ENCODE peak calls at places on chromosomes 13 and 19, in five cellular contexts. One of them, this sample, is unnamed.

GRCh38 chr19:8899356-8899755 is 67.2 kb downstream of the MBD3L1 start:
- DNase-seq in K562: no peak
- DNase-seq in SK-N-SH: no peak
- DNase-seq in HepG2: no peak
- DNase-seq in GM12878: no peak
- DNase-seq in this sample: no peak

GRCh38 chr19:29400917-29401711 is 124.7 kb upstream of the VSTM2B start:
- DNase-seq in HepG2: no peak
- DNase-seq in GM12878: peak
- DNase-seq in SK-N-SH: no peak
- DNase-seq in K562: no peak
- DNase-seq in this sample: no peak

GRCh38 chr13:107043016-107043957 is 475.4 kb upstream of the ARGLU1 start:
- DNase-seq in SK-N-SH: no peak
- DNase-seq in K562: no peak
- DNase-seq in GM12878: no peak
- DNase-seq in HepG2: no peak
- DNase-seq in this sample: no peak

GRCh38 chr19:55253842-55254624 is 4.8 kb downstream of the PPP6R1 start:
- DNase-seq in GM12878: peak
- DNase-seq in SK-N-SH: no peak
- DNase-seq in K562: no peak
- DNase-seq in HepG2: no peak
- DNase-seq in this sample: no peak

GRCh38 chr19:2049741-2050348 is 1.2 kb downstream of the MKNK2 start:
- DNase-seq in K562: peak
- DNase-seq in HepG2: peak
- DNase-seq in GM12878: no peak
- DNase-seq in SK-N-SH: peak
- DNase-seq in this sample: no peak

GRCh38 chr13:28601581-28601980 is 57.3 kb upstream of the POMP start:
- DNase-seq in SK-N-SH: no peak
- DNase-seq in K562: no peak
- DNase-seq in GM12878: no peak
- DNase-seq in HepG2: no peak
- DNase-seq in this sample: no peak

GRCh38 chr19:1384085-1384462 is 367 bp downstream of the NDUFS7 start:
- DNase-seq in GM12878: no peak
- DNase-seq in K562: no peak
- DNase-seq in SK-N-SH: no peak
- DNase-seq in HepG2: no peak
- DNase-seq in this sample: no peak

GRCh38 chr13:40355126-40355719 is 311.2 kb downstream of the FOXO1 start:
- DNase-seq in K562: no peak
- DNase-seq in GM12878: no peak
- DNase-seq in HepG2: no peak
- DNase-seq in SK-N-SH: no peak
- DNase-seq in this sample: no peak

GRCh38 chr19:14363203-14364097 is 17.8 kb upstream of the ADGRE5 start:
- DNase-seq in SK-N-SH: peak
- DNase-seq in GM12878: no peak
- DNase-seq in HepG2: peak
- DNase-seq in K562: peak
- DNase-seq in this sample: peak

GRCh38 chr13:19618925-19619324 is 14.5 kb upstream of the MPHOSPH8 start:
- DNase-seq in K562: peak
- DNase-seq in HepG2: peak
- DNase-seq in SK-N-SH: peak
- DNase-seq in GM12878: no peak
- DNase-seq in this sample: peak

GRCh38 chr13:20349564-20350379 is 117.7 kb upstream of the GJB6 start:
- DNase-seq in GM12878: no peak
- DNase-seq in SK-N-SH: no peak
- DNase-seq in HepG2: no peak
- DNase-seq in K562: no peak
- DNase-seq in this sample: no peak

GRCh38 chr13:24068472-24068871 is 92.0 kb upstream of the SPATA13 start:
- DNase-seq in K562: no peak
- DNase-seq in GM12878: no peak
- DNase-seq in SK-N-SH: no peak
- DNase-seq in HepG2: no peak
- DNase-seq in this sample: no peak

GRCh38 chr19:1171755-1172352 is 2.2 kb downstream of the SBNO2 start:
- DNase-seq in GM12878: no peak
- DNase-seq in HepG2: no peak
- DNase-seq in K562: no peak
- DNase-seq in SK-N-SH: no peak
- DNase-seq in this sample: no peak

GRCh38 chr13:35978607-35979316 is 152.4 kb downstream of the DCLK1 start:
- DNase-seq in K562: peak
- DNase-seq in GM12878: no peak
- DNase-seq in HepG2: peak
- DNase-seq in SK-N-SH: peak
- DNase-seq in this sample: peak

GRCh38 chr19:7699422-7700127 is 2.4 kb downstream of the FCER2 start:
- DNase-seq in GM12878: peak
- DNase-seq in HepG2: no peak
- DNase-seq in SK-N-SH: no peak
- DNase-seq in K562: peak
- DNase-seq in this sample: no peak

GRCh38 chr13:27534108-27534975 is 84.0 kb upstream of the MTIF3 start:
- DNase-seq in SK-N-SH: no peak
- DNase-seq in GM12878: no peak
- DNase-seq in K562: no peak
- DNase-seq in HepG2: no peak
- DNase-seq in this sample: no peak

GRCh38 chr19:54107876-54108490 is 5.3 kb downstream of the NDUFA3 start:
- DNase-seq in SK-N-SH: no peak
- DNase-seq in K562: no peak
- DNase-seq in HepG2: no peak
- DNase-seq in GM12878: no peak
- DNase-seq in this sample: no peak

GRCh38 chr19:48757741-48758144 is 2.4 kb downstream of the FGF21 start:
- DNase-seq in HepG2: peak
- DNase-seq in K562: no peak
- DNase-seq in GM12878: no peak
- DNase-seq in SK-N-SH: no peak
- DNase-seq in this sample: no peak

GRCh38 chr19:53664760-53665159 is 33.0 kb downstream of the DPRX start:
- DNase-seq in K562: no peak
- DNase-seq in GM12878: no peak
- DNase-seq in HepG2: no peak
- DNase-seq in SK-N-SH: no peak
- DNase-seq in this sample: no peak

GRCh38 chr19:2034729-2035589 is 16.1 kb downstream of the MKNK2 start:
- DNase-seq in SK-N-SH: peak
- DNase-seq in GM12878: no peak
- DNase-seq in HepG2: no peak
- DNase-seq in K562: peak
- DNase-seq in this sample: peak

GRCh38 chr13:20160346-20161274 is at the start of gene GJA3:
- DNase-seq in K562: peak
- DNase-seq in SK-N-SH: peak
- DNase-seq in GM12878: no peak
- DNase-seq in HepG2: no peak
- DNase-seq in this sample: peak

GRCh38 chr19:43465468-43466120 is at the start of gene LYPD3:
- DNase-seq in GM12878: no peak
- DNase-seq in K562: peak
- DNase-seq in SK-N-SH: no peak
- DNase-seq in HepG2: no peak
- DNase-seq in this sample: no peak

GRCh38 chr13:30241537-30241936 is 65.8 kb downstream of the KATNAL1 start:
- DNase-seq in SK-N-SH: no peak
- DNase-seq in K562: no peak
- DNase-seq in GM12878: peak
- DNase-seq in HepG2: no peak
- DNase-seq in this sample: no peak

GRCh38 chr13:49374585-49375290 is 69.1 kb downstream of the CAB39L start:
- DNase-seq in HepG2: no peak
- DNase-seq in SK-N-SH: no peak
- DNase-seq in GM12878: no peak
- DNase-seq in K562: peak
- DNase-seq in this sample: no peak

GRCh38 chr19:5166262-5166661 is 174.3 kb downstream of the PTPRS start:
- DNase-seq in GM12878: no peak
- DNase-seq in K562: no peak
- DNase-seq in SK-N-SH: no peak
- DNase-seq in HepG2: peak
- DNase-seq in this sample: no peak

GRCh38 chr19:40756502-40757110 is 5.6 kb downstream of the SNRPA start:
- DNase-seq in HepG2: no peak
- DNase-seq in SK-N-SH: no peak
- DNase-seq in GM12878: no peak
- DNase-seq in K562: no peak
- DNase-seq in this sample: no peak

GRCh38 chr19:16051254-16052025 is 24.9 kb upstream of the TPM4 start:
- DNase-seq in SK-N-SH: no peak
- DNase-seq in HepG2: no peak
- DNase-seq in GM12878: no peak
- DNase-seq in K562: no peak
- DNase-seq in this sample: no peak

GRCh38 chr13:50198508-50198907 is 183.3 kb downstream of the KCNRG start:
- DNase-seq in HepG2: no peak
- DNase-seq in GM12878: no peak
- DNase-seq in SK-N-SH: no peak
- DNase-seq in K562: no peak
- DNase-seq in this sample: no peak

GRCh38 chr13:21076265-21076653 is 14.9 kb upstream of the LATS2 start:
- DNase-seq in HepG2: no peak
- DNase-seq in GM12878: no peak
- DNase-seq in K562: no peak
- DNase-seq in SK-N-SH: no peak
- DNase-seq in this sample: no peak

GRCh38 chr19:15680478-15680877 is 7.6 kb downstream of the CYP4F12 start:
- DNase-seq in K562: no peak
- DNase-seq in SK-N-SH: no peak
- DNase-seq in HepG2: no peak
- DNase-seq in GM12878: no peak
- DNase-seq in this sample: no peak

GRCh38 chr19:30118221-30118620 is 176.2 kb downstream of the URI1 start:
- DNase-seq in K562: no peak
- DNase-seq in SK-N-SH: no peak
- DNase-seq in HepG2: no peak
- DNase-seq in GM12878: no peak
- DNase-seq in this sample: no peak

GRCh38 chr19:33388231-33388816 is 14.8 kb downstream of the CEBPG start:
- DNase-seq in SK-N-SH: peak
- DNase-seq in HepG2: no peak
- DNase-seq in K562: no peak
- DNase-seq in GM12878: no peak
- DNase-seq in this sample: no peak

GRCh38 chr13:80224468-80224867 is 116.5 kb downstream of the SPRY2 start:
- DNase-seq in SK-N-SH: no peak
- DNase-seq in GM12878: no peak
- DNase-seq in K562: no peak
- DNase-seq in HepG2: no peak
- DNase-seq in this sample: no peak

GRCh38 chr19:43501661-43502418 is 2.7 kb downstream of the PHLDB3 start:
- DNase-seq in HepG2: no peak
- DNase-seq in K562: peak
- DNase-seq in SK-N-SH: no peak
- DNase-seq in GM12878: no peak
- DNase-seq in this sample: no peak

GRCh38 chr19:17112700-17113099 is 37.1 kb downstream of the MYO9B start:
- DNase-seq in K562: no peak
- DNase-seq in HepG2: no peak
- DNase-seq in SK-N-SH: no peak
- DNase-seq in GM12878: no peak
- DNase-seq in this sample: no peak

GRCh38 chr13:46720189-46720588 is 76.8 kb downstream of the ESD start:
- DNase-seq in K562: no peak
- DNase-seq in SK-N-SH: no peak
- DNase-seq in HepG2: no peak
- DNase-seq in GM12878: no peak
- DNase-seq in this sample: no peak
- TF ChIP-seq FOXM1 in K562: no peak
- TF ChIP-seq FOXM1 in SK-N-SH: no peak
- TF ChIP-seq FOXM1 in HepG2: no peak
- TF ChIP-seq FOXM1 in GM12878: no peak
- TF ChIP-seq FOXM1 in this sample: no peak

GRCh38 chr13:85528578-85529215 is 270.5 kb downstream of the SLITRK6 start:
- DNase-seq in GM12878: no peak
- DNase-seq in K562: no peak
- DNase-seq in SK-N-SH: no peak
- DNase-seq in HepG2: no peak
- DNase-seq in this sample: no peak
- TF ChIP-seq FOXM1 in GM12878: no peak
- TF ChIP-seq FOXM1 in K562: no peak
- TF ChIP-seq FOXM1 in SK-N-SH: peak
- TF ChIP-seq FOXM1 in HepG2: no peak
- TF ChIP-seq FOXM1 in this sample: no peak

GRCh38 chr13:51396352-51396751 is 56.5 kb downstream of the INTS6 start:
- DNase-seq in GM12878: no peak
- DNase-seq in HepG2: no peak
- DNase-seq in SK-N-SH: no peak
- DNase-seq in K562: no peak
- DNase-seq in this sample: no peak

GRCh38 chr13:51394724-51395123 is 55.2 kb downstream of the SERPINE3 start:
- DNase-seq in HepG2: no peak
- DNase-seq in GM12878: no peak
- DNase-seq in SK-N-SH: peak
- DNase-seq in K562: no peak
- DNase-seq in this sample: no peak

GRCh38 chr13:51397262-51397933 is 55.4 kb downstream of the INTS6 start:
- DNase-seq in HepG2: no peak
- DNase-seq in K562: no peak
- DNase-seq in SK-N-SH: peak
- DNase-seq in GM12878: no peak
- DNase-seq in this sample: peak
- TF ChIP-seq FOXM1 in HepG2: no peak
- TF ChIP-seq FOXM1 in K562: no peak
- TF ChIP-seq FOXM1 in SK-N-SH: no peak
- TF ChIP-seq FOXM1 in GM12878: no peak
- TF ChIP-seq FOXM1 in this sample: no peak

DNA sequence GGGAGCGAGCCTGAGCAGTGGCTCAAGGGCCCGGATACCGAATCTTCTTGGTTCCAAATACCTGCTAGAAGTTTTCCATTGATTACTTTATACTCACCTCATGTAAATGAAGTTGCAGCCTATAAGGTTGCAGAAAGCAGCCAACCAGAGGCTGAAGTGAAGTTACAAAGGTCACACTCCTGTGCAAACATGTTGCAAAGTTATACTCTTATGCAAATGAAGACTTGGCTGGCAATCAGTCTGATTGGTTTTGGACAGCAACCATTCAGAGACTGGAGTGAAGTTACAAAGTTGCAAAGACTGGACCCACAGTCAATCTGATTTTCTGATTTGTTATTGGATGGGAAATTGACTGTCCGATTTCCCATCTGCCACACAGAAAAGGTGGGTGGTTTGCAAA is 152.5 kb downstream of the GGACT start:
- DNase-seq in HepG2: peak
- DNase-seq in K562: no peak
- DNase-seq in SK-N-SH: no peak
- DNase-seq in GM12878: no peak
- DNase-seq in this sample: no peak
- TF ChIP-seq FOXM1 in HepG2: no peak
- TF ChIP-seq FOXM1 in K562: no peak
- TF ChIP-seq FOXM1 in SK-N-SH: no peak
- TF ChIP-seq FOXM1 in GM12878: no peak
- TF ChIP-seq FOXM1 in this sample: no peak